ENCODE peak calls at places on chromosome 13, in four cellular contexts. K is WTC11, V is K562, Q is H1. I is an unnamed sample.

GRCh38 chr13:43227721-43228120 is 204.3 kb downstream of the DNAJC15 start:
- DNase-seq in K (no peak), V (peak), Q (no peak), I (no peak)

GRCh38 chr13:99843872-99844271 is 127.7 kb downstream of the ZIC5 start:
- DNase-seq in K (no peak), V (no peak), Q (no peak), I (no peak)

GRCh38 chr13:72469932-72470331 is 257.5 kb downstream of the MZT1 start:
- DNase-seq in K (no peak), V (no peak), Q (no peak), I (no peak)

GRCh38 chr13:30395192-30396158 is 26.8 kb upstream of the UBE2L5 start:
- DNase-seq in K (peak), V (peak), Q (no peak), I (peak)

GRCh38 chr13:76812206-76812882 is 73.9 kb downstream of the KCTD12 start:
- DNase-seq in K (no peak), V (no peak), Q (no peak), I (peak)

GRCh38 chr13:53144826-53145225 is 116.2 kb downstream of the OLFM4 start:
- DNase-seq in K (no peak), V (no peak), Q (no peak), I (no peak)

GRCh38 chr13:89988206-89988605 is 1359.3 kb upstream of the MIR17HG start:
- DNase-seq in K (no peak), V (no peak), Q (no peak), I (no peak)

GRCh38 chr13:74128171-74128767 is 5.9 kb downstream of the KLF12 start:
- DNase-seq in K (no peak), V (no peak), Q (no peak), I (no peak)

GRCh38 chr13:69243366-69243765 is 864.3 kb upstream of the ATXN8OS start:
- DNase-seq in K (no peak), V (no peak), Q (no peak), I (no peak)

GRCh38 chr13:90365130-90365529 is 982.4 kb upstream of the MIR17HG start:
- DNase-seq in K (no peak), V (no peak), Q (no peak), I (no peak)

GRCh38 chr13:23754506-23754905 is 134.7 kb downstream of the MIPEP start:
- DNase-seq in K (no peak), V (no peak), Q (no peak), I (no peak)

GRCh38 chr13:20188649-20189553 is 3.8 kb downstream of the GJB2 start:
- DNase-seq in K (peak), V (peak), Q (no peak), I (peak)

GRCh38 chr13:75055296-75055695 is 426.7 kb downstream of the TBC1D4 start:
- DNase-seq in K (no peak), V (no peak), Q (no peak), I (no peak)

GRCh38 chr13:101925731-101926130 is 473.3 kb downstream of the ITGBL1 start:
- DNase-seq in K (no peak), V (no peak), Q (no peak), I (no peak)

GRCh38 chr13:85974604-85975366 is 175.6 kb upstream of the SLITRK6 start:
- DNase-seq in K (no peak), V (no peak), Q (no peak), I (no peak)

GRCh38 chr13:47017476-47017875 is 120.6 kb upstream of the HTR2A start:
- DNase-seq in K (no peak), V (no peak), Q (no peak), I (no peak)

GRCh38 chr13:43986395-43986794 is 106.7 kb downstream of the LACC1 start:
- DNase-seq in K (no peak), V (no peak), Q (no peak), I (no peak)

GRCh38 chr13:33188093-33188882 is 97.3 kb downstream of the STARD13 start:
- DNase-seq in K (no peak), V (no peak), Q (no peak), I (no peak)

GRCh38 chr13:107005577-107005976 is 437.6 kb upstream of the ARGLU1 start:
- DNase-seq in K (no peak), V (no peak), Q (no peak), I (no peak)

GRCh38 chr13:112882555-112883024 is 86.4 kb upstream of the MCF2L start:
- DNase-seq in K (no peak), V (no peak), Q (no peak), I (no peak)

DNA sequence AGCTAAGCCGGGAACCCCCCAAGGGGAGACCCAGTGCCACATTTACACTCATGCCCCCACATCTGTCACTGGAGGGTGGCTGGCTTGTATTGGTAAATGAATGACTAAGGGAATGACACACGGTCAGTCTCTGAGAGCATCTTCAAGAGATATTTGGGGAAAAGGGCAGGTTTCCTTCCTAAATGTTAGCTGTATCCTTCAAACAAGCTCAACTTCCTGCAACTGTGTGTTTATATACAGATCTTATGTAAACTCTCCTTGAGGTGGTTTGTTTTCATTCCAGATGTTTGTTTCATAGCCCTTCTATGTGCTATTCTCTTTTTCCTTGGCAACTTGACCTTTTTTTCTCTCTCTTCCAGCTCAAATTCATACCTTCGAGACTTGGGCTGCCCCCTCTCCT is 192.6 kb downstream of the COL4A1 start:
- DNase-seq in K (no peak), V (no peak), Q (no peak), I (no peak)
- TF ChIP-seq TEAD4 in K (no peak), V (no peak), Q (no peak), I (no peak)

GRCh38 chr13:96294930-96295657 is 205.2 kb downstream of the HS6ST3 start:
- DNase-seq in K (no peak), V (no peak), Q (peak), I (no peak)
- TF ChIP-seq TEAD4 in K (no peak), V (no peak), Q (no peak), I (no peak)

GRCh38 chr13:80360298-80360827 is 19.4 kb upstream of the SPRY2 start:
- DNase-seq in K (no peak), V (no peak), Q (no peak), I (no peak)

GRCh38 chr13:80362488-80362887 is 21.6 kb upstream of the SPRY2 start:
- DNase-seq in K (no peak), V (no peak), Q (no peak), I (no peak)

GRCh38 chr13:80361298-80361697 is 20.4 kb upstream of the SPRY2 start:
- DNase-seq in K (no peak), V (no peak), Q (no peak), I (no peak)

GRCh38 chr13:80363890-80364503 is 23.1 kb upstream of the SPRY2 start:
- DNase-seq in K (no peak), V (no peak), Q (no peak), I (peak)

DNA sequence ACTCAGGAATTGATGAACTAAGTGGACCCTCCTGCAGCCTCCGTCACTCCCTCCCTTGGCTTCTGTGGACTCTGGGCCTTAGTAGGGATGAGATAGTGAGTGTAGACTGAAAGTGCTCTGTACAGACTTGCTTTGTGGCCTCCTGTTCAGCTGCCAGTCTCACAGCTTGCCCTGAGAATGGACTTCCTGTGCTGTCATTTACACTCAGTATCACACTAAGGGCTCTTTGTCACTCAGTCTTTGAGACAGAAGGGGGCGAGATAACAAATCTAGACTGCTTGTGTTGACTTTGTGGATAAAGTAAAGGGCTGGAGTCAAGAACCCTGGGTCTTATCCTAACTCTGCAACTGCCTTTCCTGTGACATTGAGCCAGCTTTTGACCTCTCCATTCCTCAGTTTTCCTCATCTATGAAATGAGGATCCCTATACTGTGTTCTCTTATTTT is 21.0 kb upstream of the SPRY2 start:
- DNase-seq in K (no peak), V (peak), Q (no peak), I (no peak)
- TF ChIP-seq TEAD4 in K (no peak), V (peak), Q (no peak), I (no peak)

GRCh38 chr13:21228738-21229137 is 52.3 kb downstream of the MRPL57 start:
- DNase-seq in K (no peak), V (no peak), Q (no peak), I (no peak)
- TF ChIP-seq TEAD4 in K (no peak), V (no peak), Q (no peak), I (no peak)

GRCh38 chr13:103349664-103350063 is 283.4 kb upstream of the SLC10A2 start:
- DNase-seq in K (no peak), V (no peak), Q (no peak), I (peak)

GRCh38 chr13:103350147-103350546 is 283.9 kb upstream of the SLC10A2 start:
- DNase-seq in K (no peak), V (no peak), Q (no peak), I (no peak)

GRCh38 chr13:103356226-103356864 is 290.1 kb upstream of the SLC10A2 start:
- DNase-seq in K (no peak), V (no peak), Q (no peak), I (no peak)

GRCh38 chr13:103354189-103354588 is 288.0 kb upstream of the SLC10A2 start:
- DNase-seq in K (no peak), V (no peak), Q (no peak), I (peak)

DNA sequence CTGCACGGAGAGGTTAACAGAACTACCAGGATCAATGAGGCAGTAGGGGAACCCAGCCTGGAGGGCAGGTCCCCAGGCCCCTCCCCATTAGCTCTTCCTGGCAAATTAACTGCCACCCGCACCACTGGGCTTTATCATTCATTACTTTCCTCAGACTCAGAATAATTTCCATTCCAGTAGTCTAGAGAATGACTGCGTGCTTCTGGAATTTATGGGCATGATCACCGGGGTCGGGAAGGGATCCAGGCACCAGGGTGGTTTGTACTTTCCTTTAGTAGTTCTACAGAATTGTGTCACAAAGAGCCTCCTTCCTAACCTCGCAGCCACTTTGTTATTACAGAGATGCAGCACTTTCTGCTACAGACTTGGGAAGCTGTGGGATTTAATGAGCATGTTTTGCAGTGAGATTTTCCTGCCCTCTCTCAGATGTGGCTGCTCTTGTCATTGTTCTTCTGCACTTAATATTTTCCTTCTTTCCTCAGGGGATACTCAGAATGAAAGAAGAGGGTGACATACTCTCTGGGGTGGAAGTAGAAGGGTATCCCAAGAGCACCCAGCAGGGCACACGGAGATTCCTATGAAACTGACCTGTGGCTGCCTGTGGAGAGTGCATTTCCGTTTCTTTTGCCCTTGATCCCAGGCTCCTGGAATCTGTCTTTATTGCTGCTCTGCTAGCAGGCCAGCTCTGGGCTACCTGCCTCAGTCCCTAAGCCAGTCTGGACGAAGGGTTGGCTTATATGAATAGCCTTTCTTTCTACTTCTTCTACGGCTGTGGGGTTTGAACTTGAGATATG is 285.0 kb upstream of the SLC10A2 start:
- DNase-seq in K (peak), V (no peak), Q (peak), I (no peak)
- TF ChIP-seq TEAD4 in K (no peak), V (no peak), Q (no peak), I (no peak)